ENCODE peak calls at places on chromosomes 7 and 10, in four cellular contexts. B is GM23338, M is H1, E is fibroblast of villous mesenchyme. F is an unnamed sample.

GRCh38 chr10:75051308-75051707 is 60.1 kb upstream of the SAMD8 start:
- DNase-seq in B (no peak), M (no peak), E (no peak), F (no peak)

GRCh38 chr10:20466731-20467130 is 430.4 kb downstream of the NEBL start:
- DNase-seq in B (no peak), M (no peak), E (no peak), F (peak; percentile 53)

GRCh38 chr7:44665531-44666213 is 59.2 kb downstream of the OGDH start:
- DNase-seq in B (no peak), M (no peak), E (peak; percentile 66), F (peak; percentile 88)

GRCh38 chr7:13293264-13294002 is 606.0 kb downstream of the ARL4A start:
- DNase-seq in B (no peak), M (no peak), E (no peak), F (no peak)

GRCh38 chr10:27699778-27700177 is 45.8 kb downstream of the MKX start:
- DNase-seq in B (no peak), M (no peak), E (no peak), F (no peak)

GRCh38 chr10:69828115-69828870 is 26.6 kb downstream of the COL13A1 start:
- DNase-seq in B (no peak), M (no peak), E (no peak), F (no peak)

GRCh38 chr7:122416316-122416925 is 111.9 kb upstream of the FEZF1 start:
- DNase-seq in B (no peak), M (no peak), E (no peak), F (no peak)

GRCh38 chr10:131016556-131016955 is 295.0 kb downstream of the TCERG1L start:
- DNase-seq in B (no peak), M (no peak), E (no peak), F (no peak)

GRCh38 chr10:132385721-132386418 is 11.1 kb upstream of the PWWP2B start:
- DNase-seq in B (no peak), M (no peak), E (no peak), F (no peak)

GRCh38 chr7:130490287-130490686 is 1.6 kb upstream of the MEST start:
- DNase-seq in B (peak; percentile 88), M (no peak), E (no peak), F (no peak)

GRCh38 chr7:99308461-99309074 is 17.1 kb upstream of the ARPC1A start:
- DNase-seq in B (no peak), M (no peak), E (no peak), F (peak; percentile 79)

GRCh38 chr10:62917475-62918238 is 101.5 kb upstream of the EGR2 start:
- DNase-seq in B (no peak), M (no peak), E (no peak), F (no peak)

GRCh38 chr10:50440489-50440888 is 183.3 kb downstream of the SGMS1 start:
- DNase-seq in B (no peak), M (no peak), E (no peak), F (no peak)

GRCh38 chr10:944034-944831 is 12.7 kb upstream of the LARP4B start:
- DNase-seq in B (no peak), M (no peak), E (peak; percentile 59), F (peak; percentile 28)

GRCh38 chr10:65566906-65567305 is 1358.9 kb upstream of the LRRTM3 start:
- DNase-seq in B (no peak), M (no peak), E (no peak), F (no peak)

GRCh38 chr7:31918706-31919393 is 151.4 kb downstream of the PDE1C start:
- DNase-seq in B (no peak), M (no peak), E (no peak), F (no peak)

GRCh38 chr7:128217030-128217805 is 23.9 kb upstream of the LEP start:
- DNase-seq in B (peak; percentile 61), M (no peak), E (peak; percentile 31), F (peak; percentile 96)

GRCh38 chr7:126411821-126412383 is 840.8 kb downstream of the GRM8 start:
- DNase-seq in B (no peak), M (no peak), E (no peak), F (no peak)

GRCh38 chr10:94214497-94214896 is 148.2 kb downstream of the NOC3L start:
- DNase-seq in B (peak; percentile 35), M (no peak), E (no peak), F (no peak)

GRCh38 chr10:3096149-3096548 is 28.8 kb downstream of the PFKP start:
- DNase-seq in B (no peak), M (no peak), E (peak; percentile 65), F (peak; percentile 16)

GRCh38 chr10:103941801-103942200 is 23.8 kb upstream of the STN1 start:
- DNase-seq in B (no peak), M (no peak), E (no peak), F (no peak)

GRCh38 chr7:66804001-66804400 is 63.5 kb downstream of the RABGEF1 start:
- DNase-seq in B (no peak), M (no peak), E (no peak), F (peak; percentile 13)
- TF ChIP-seq CTCF in B (no peak), M (no peak), E (no peak), F (no peak)

GRCh38 chr10:30828680-30829079 is 199.1 kb upstream of the LYZL2 start:
- DNase-seq in B (no peak), M (no peak), E (peak; percentile 45), F (peak; percentile 69)

GRCh38 chr10:30830672-30831230 is 200.9 kb downstream of the ZNF438 start:
- DNase-seq in B (no peak), M (no peak), E (no peak), F (no peak)

GRCh38 chr10:30828227-30828626 is 198.7 kb upstream of the LYZL2 start:
- DNase-seq in B (no peak), M (no peak), E (no peak), F (no peak)

GRCh38 chr10:30831401-30831800 is 200.3 kb downstream of the ZNF438 start:
- DNase-seq in B (no peak), M (no peak), E (no peak), F (no peak)

DNA sequence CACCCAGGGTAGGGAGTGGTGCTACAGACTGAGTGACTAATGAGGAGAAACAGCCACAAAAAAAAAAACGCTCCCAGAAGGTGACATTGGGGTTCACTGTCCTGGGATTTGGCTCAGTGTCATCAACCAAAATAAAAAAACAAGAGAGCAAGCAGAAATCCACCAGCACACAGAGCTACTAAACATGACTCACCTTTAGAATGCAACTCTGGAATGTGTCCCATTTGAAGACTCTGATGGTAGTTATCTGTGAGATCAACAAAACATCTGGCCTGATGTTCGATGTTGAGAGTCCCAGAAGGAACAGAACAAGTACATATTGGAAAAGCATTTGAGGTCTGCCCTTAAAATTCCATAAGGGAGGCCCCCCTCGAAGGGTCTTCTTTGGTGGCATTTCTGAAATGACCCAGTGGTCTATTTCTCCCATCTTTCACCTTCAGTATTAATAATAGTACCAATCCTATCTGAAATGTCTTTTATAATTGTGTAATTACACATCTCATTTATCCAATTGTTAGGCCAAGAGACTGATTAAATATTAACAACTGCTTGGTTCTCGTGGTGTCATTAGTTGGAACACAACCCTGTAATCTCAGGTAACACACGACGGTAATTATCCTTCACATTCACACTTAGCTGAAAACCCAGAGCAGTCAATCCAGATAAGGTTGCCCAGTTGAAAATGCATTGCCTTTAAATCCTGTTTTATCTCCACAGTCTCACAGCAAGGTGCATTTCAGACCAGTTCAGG is 200.5 kb upstream of the LYZL2 start:
- DNase-seq in B (no peak), M (no peak), E (peak; percentile 66), F (no peak)
- H3K4me3 ChIP-seq in B (no peak overlapping the region), M (no peak overlapping the region), E (no peak overlapping the region), F (no peak overlapping the region)

DNA sequence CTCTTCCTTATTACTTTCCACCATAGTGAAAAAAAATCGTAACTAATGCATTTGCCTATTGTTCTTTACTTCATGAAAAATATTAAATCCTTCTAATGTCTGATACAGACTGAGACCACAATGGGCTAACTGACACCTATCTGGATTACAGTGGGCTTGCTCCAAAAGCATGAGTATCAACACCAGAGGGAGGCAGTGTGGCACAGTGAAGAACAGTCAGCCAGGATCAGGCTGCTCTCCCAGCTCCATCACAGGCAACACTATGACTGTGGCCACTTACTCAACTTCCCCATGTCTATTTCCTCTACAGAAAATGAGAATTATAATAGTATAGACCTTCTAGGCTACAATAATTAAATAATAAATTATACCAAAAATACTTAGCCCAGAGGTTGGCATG is 97.2 kb downstream of the SLC25A13 start:
- DNase-seq in B (peak; percentile 55), M (no peak), E (no peak), F (peak; percentile 18)
- TF ChIP-seq CTCF in B (peak; percentile 47), M (peak; percentile 71), E (peak; percentile 50), F (peak; percentile 14)

DNA sequence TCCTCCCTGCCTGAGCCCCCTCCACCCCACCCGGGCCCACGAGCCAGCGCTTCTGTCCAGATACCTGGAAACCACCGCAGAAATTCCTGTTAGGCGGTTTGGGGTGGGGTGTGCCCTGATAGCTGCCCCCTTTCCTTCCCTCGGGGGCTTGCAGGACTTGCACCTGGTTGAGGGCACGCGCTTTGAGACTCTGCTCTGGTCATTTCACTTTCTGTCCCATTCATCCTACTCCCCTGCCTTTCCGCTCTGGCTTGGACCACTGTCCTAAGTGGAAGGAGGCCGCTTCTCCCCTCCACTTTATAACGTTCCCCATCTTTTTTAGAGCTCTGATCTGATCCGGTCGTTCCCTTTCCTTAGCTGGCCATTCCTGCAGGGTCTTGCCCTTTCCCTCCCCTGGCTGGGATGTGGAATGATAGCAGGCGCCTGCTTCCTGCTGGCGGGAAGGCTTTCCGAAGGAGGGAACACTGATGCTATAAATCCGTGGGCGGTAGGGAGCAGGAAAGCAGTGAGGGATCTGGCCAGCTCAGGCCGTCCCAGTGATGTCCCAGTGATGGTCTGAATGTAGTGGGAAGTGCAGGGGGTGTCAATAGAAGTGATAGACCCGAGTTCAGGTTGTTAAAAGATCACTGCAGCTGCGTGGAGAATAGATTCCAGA is 852 bp upstream of the PRKAR1B start:
- DNase-seq in B (peak; percentile 43), M (no peak), E (peak; percentile 26), F (no peak)
- H3K4me3 ChIP-seq in B (peak overlapping the region; percentile 69), M (peak overlapping the region; percentile 57), E (peak overlapping the region; percentile 62), F (peak overlapping the region; percentile 61)

GRCh38 chr10:97866524-97867219 is 17.0 kb downstream of the GOLGA7B start:
- DNase-seq in B (peak; percentile 38), M (no peak), E (no peak), F (no peak)
- TF ChIP-seq CTCF in B (no peak), M (peak; percentile 34), E (no peak), F (no peak)

GRCh38 chr7:22920664-22921063 is 93.3 kb downstream of the HYCC1 start:
- DNase-seq in B (no peak), M (no peak), E (no peak), F (no peak)
- H3K4me3 ChIP-seq in B (no peak overlapping the region), M (no peak overlapping the region), E (no peak overlapping the region), F (no peak overlapping the region)

DNA sequence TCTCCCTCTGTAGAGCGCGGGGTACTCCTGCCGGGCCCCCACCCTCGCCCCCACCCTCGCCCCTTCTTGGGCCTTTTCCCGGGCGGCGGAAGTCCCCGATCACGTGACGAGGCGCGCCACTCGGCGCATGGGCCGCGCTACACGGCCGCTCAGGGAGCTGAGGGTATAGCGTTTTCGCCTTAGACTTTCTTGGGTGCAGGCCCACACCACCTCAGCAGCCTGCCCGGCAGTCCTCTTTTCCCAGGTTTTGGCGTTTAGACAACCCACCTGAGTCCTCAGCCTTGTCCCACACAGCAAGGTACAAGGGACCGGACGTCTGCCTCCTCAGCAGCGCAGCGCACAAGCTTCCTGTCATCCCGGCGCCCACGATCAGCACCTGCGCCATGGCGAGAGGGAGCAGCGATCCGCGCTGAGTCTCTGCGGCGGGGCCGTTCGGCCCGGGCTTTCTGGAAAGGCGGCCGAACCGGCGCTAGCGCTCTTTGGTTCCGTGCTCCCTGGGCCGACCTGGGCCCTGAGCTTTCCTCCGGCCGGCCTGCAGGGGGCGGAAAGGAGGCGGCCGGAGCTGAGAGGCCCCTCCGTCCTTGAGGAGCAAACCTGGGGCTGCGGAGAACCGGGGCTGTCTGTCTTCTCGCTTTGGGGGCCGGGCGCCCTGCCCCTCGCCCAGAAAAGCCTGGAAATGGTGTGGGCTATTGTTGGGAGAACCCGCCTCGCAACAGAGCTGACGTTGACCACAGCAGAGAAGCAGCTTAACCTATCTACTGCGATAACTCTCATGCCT is at the start of gene RNLS:
- DNase-seq in B (peak; percentile 80), M (peak; percentile 33), E (peak; percentile 43), F (peak; percentile 64)
- TF ChIP-seq CTCF in B (peak; percentile 81), M (peak; percentile 76), E (peak; percentile 72), F (peak; percentile 80)

F was measured in cardiac fibroblast.